ENCODE peak calls at places on chromosomes 12 and 14, in five cellular contexts. Q is GM12865, J is cardiac muscle cell, X is fibroblast of the aortic adventitia, P is OCI-LY7. K is an unnamed sample.

GRCh38 chr12:129911437-129912049 is 7.7 kb upstream of the TMEM132D start:
- DNase-seq in Q (peak; percentile 58), X (no peak), J (peak; percentile 76), P (peak; percentile 49), K (peak; percentile 77)

GRCh38 chr14:70916300-70916699 is 9.0 kb downstream of the PCNX1 start:
- DNase-seq in Q (no peak), X (no peak), J (no peak), P (no peak), K (no peak)

GRCh38 chr12:131831021-131831571 is 2.9 kb downstream of the MMP17 start:
- DNase-seq in J (no peak), P (no peak), X (peak; percentile 13), Q (no peak), K (no peak)

GRCh38 chr12:53093777-53094393 is 3.6 kb upstream of the IGFBP6 start:
- DNase-seq in P (no peak), Q (no peak), X (no peak), J (no peak), K (no peak)

GRCh38 chr12:92363295-92364146 is 217.9 kb upstream of the BTG1 start:
- DNase-seq in Q (peak; percentile 96), X (peak; percentile 17), J (peak; percentile 13), P (peak; percentile 96), K (peak; percentile 57)

GRCh38 chr14:21860172-21860571 is 186.6 kb upstream of the OR4E1 start:
- DNase-seq in P (peak; percentile 40), Q (peak; percentile 41), J (peak; percentile 23), X (no peak), K (peak; percentile 9)

GRCh38 chr12:68042212-68042699 is 53.0 kb downstream of the IFNG-AS1 start:
- DNase-seq in J (peak; percentile 80), P (peak; percentile 22), Q (peak; percentile 81), X (peak; percentile 6), K (peak; percentile 49)

GRCh38 chr14:30525833-30526232 is 33.1 kb upstream of the G2E3 start:
- DNase-seq in Q (no peak), X (no peak), P (no peak), J (no peak), K (no peak)

GRCh38 chr14:102772781-102773570 is 4.3 kb upstream of the TRAF3 start:
- DNase-seq in X (no peak), J (peak; percentile 41), Q (peak; percentile 86), P (peak; percentile 48), K (no peak)

GRCh38 chr12:30117483-30117882 is 333.7 kb upstream of the TMTC1 start:
- DNase-seq in X (no peak), Q (no peak), J (no peak), P (no peak), K (no peak)
- TF ChIP-seq CTCF in X (no peak), Q (no peak), J (no peak), P (no peak), K (no peak)

DNA sequence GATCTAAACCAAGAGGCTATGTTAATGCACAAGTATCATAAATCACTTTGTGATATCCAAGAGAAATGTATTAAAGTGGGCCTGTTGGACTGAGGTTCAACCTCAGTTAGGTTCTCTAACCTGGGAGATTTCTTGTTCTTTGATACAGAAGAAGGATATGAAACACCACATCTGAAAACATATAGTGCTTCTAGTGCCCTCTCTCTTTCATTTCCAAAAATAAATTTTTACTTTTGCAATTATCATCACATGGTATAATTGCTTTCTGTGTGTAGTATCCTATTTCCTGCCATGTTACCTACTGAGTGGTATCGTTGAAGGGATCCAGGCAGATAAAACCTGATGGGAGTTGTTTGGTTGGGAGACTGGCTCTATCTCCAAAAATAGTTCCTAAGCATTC is 264.9 kb downstream of the CCER1 start:
- DNase-seq in X (no peak), P (no peak), J (no peak), Q (no peak), K (no peak)
- TF ChIP-seq CTCF in X (no peak), P (no peak), J (no peak), Q (no peak), K (no peak)

DNA sequence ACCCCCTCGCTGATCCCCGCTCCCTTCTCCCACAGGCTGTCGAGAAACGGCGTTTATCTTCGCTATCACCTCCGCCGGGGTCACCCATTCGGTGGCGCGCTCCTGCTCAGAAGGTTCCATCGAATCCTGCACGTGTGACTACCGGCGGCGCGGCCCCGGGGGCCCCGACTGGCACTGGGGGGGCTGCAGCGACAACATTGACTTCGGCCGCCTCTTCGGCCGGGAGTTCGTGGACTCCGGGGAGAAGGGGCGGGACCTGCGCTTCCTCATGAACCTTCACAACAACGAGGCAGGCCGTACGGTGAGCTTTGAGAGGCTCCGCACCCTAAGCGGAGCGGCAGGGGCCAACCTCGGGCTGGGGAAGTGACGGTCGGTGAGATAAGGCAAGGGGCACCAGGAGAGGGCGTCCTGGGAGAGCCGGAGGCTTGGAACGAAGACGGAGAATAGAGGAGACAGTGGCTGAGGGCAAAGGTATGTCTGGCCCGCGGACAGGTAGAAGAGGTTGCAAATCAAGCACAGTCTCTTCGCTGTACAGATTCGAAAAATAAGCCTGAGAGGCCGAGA is 2.3 kb downstream of the WNT1 start:
- DNase-seq in Q (no peak), P (no peak), J (no peak), X (no peak), K (peak; percentile 66)
- TF ChIP-seq CTCF in Q (no peak), P (peak; percentile 30), J (peak; percentile 3), X (no peak), K (peak; percentile 8)

GRCh38 chr12:46005151-46005797 is 14.9 kb upstream of the SCAF11 start:
- DNase-seq in P (peak; percentile 32), J (no peak), Q (no peak), X (peak; percentile 46), K (no peak)
- TF ChIP-seq CTCF in P (peak; percentile 83), J (peak; percentile 49), Q (no peak), X (peak; percentile 41), K (no peak)

GRCh38 chr14:32933623-32933942 is 5.1 kb upstream of the NPAS3 start:
- DNase-seq in X (peak; percentile 24), J (no peak), Q (no peak), P (no peak), K (peak; percentile 13)
- TF ChIP-seq CTCF in X (peak; percentile 5), J (no peak), Q (no peak), P (no peak), K (no peak)

DNA sequence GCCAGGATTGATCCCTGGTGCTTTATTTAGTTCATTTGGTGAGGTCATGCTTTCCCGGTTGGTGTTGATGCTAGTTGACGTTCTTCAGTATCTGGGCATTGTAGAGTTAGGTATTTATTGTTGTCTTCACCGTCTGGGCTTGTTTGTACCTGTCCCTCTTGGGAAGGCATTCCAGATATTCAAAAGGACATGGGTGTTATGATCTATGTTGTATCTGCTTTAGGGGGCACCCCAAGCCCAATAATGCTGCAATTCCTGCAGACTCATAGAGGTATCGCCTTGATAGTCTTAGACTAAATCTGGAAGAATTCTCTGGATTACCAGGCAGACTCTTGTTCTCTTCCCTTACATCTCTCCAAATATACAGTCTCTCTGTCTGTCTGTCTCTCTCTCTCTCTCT is 42.1 kb downstream of the AK7 start:
- DNase-seq in X (no peak), P (no peak), J (no peak), Q (no peak), K (no peak)
- TF ChIP-seq CTCF in X (no peak), P (no peak), J (no peak), Q (no peak), K (no peak)

GRCh38 chr12:49294804-49295086 is 202 bp upstream of the PRPH start:
- DNase-seq in Q (no peak), J (no peak), P (no peak), X (no peak), K (peak; percentile 16)

GRCh38 chr12:49295087-49296001 is at the start of gene PRPH:
- DNase-seq in Q (no peak), P (no peak), X (no peak), J (peak; percentile 33), K (peak; percentile 26)

GRCh38 chr12:49297695-49298060 is 2.7 kb downstream of the PRPH start:
- DNase-seq in X (no peak), P (no peak), Q (no peak), J (no peak), K (no peak)

GRCh38 chr12:49296836-49297694 is 2.1 kb downstream of the PRPH start:
- DNase-seq in Q (peak; percentile 63), X (no peak), P (no peak), J (no peak), K (peak; percentile 79)

GRCh38 chr12:49296034-49296835 is 1.3 kb downstream of the PRPH start:
- DNase-seq in Q (peak; percentile 61), J (peak; percentile 57), P (peak; percentile 69), X (peak; percentile 28), K (peak; percentile 92)
- TF ChIP-seq CTCF in Q (peak; percentile 81), J (peak; percentile 82), P (peak; percentile 91), X (peak; percentile 74), K (peak; percentile 73)

DNA sequence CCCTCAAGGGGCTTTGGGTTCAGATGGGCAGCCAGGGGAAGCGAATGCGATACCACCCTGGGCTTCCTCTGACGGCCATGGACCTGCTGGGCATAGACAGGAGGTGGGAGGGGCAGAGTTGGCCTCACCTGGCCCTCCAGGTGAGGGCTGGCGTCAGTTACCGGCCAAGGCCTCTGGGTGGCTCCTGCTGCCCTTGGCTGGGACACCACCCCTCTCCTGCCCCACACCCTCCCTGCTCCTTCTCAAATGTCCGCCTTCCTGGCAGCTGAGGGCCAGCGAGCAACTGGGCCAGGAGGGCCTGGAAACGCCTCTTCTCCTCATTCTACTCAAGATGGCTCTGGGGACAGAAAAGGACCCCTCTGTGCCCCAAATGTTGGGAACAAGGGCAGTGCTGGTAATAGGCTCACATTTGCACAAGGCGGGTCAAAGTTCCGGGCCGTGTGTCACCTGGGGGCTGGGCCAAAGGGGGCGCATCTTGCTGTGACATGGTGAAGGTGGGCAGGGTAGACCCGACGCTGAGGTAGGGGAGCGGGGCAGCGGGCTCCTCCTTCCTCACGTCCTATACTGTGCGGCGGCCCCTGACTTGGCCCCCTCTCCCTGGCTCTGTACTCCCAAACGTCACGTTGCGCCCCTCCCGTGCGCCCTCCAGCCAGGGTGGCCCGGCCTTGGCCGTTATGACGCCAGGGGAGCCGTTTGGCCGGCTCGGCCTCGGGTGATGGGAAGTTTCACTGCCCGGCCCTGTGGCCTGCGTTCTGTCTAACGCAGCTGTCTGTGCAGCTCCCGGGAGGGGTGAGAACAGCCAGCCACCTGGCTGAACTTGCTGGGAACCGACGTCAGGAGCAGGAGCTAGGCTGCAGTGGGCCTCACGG is 18.1 kb upstream of the DLK1 start:
- DNase-seq in P (no peak), X (peak; percentile 42), J (peak; percentile 66), Q (no peak), K (no peak)
- TF ChIP-seq CTCF in P (peak; percentile 27), X (no peak), J (no peak), Q (no peak), K (no peak)